ENCODE peak calls at places on chromosome 19, in four cellular contexts. I is adipocyte; Q is naive thymus-derived CD4-positive, alpha-beta T cell; Y is GM12892. V is an unnamed sample.
A peak's percentile ranks its signal among the peaks of the same experiment; 100 is the strongest.

GRCh38 chr19:16014923-16015804 is 61.1 kb upstream of the TPM4 start:
- DNase-seq in I (no peak), Q (no peak), Y (peak; percentile 7), V (no peak)

GRCh38 chr19:37977992-37978391 is 71.0 kb downstream of the SIPA1L3 start:
- DNase-seq in I (no peak), Q (no peak), Y (no peak), V (peak; percentile 57)

GRCh38 chr19:4531562-4532165 is 3.4 kb downstream of the PLIN5 start:
- DNase-seq in I (no peak), Q (no peak), Y (no peak), V (no peak)

GRCh38 chr19:56312787-56313343 is 1.8 kb downstream of the ZSCAN5A start:
- DNase-seq in I (no peak), Q (no peak), Y (no peak), V (no peak)

GRCh38 chr19:33296473-33297060 is 5.8 kb downstream of the CEBPA start:
- DNase-seq in I (no peak), Q (no peak), Y (no peak), V (peak; percentile 12)

GRCh38 chr19:13122980-13123957 is 5.2 kb downstream of the NACC1 start:
- DNase-seq in I (no peak), Q (no peak), Y (no peak), V (no peak)

GRCh38 chr19:28885965-28886364 is 327.0 kb downstream of the UQCRFS1 start:
- DNase-seq in I (no peak), Q (no peak), Y (no peak), V (no peak)

GRCh38 chr19:1945899-1946298 is 4.9 kb downstream of the CSNK1G2 start:
- DNase-seq in I (peak; percentile 47), Q (peak; percentile 37), Y (no peak), V (peak; percentile 45)